ENCODE peak calls at places on chromosomes 16 and 17, in eight cellular contexts. B is body of pancreas; L is IMR-90; U is OCI-LY7; X is naive thymus-derived CD4-positive, alpha-beta T cell; K is MM.1S; P is thoracic aorta; O is heart right ventricle. J is an unnamed sample.

GRCh38 chr17:38967290-38967738 is at the start of gene FBXO47:
- DNase-seq in B (peak), L (peak), U (peak), X (peak), K (no peak), P (peak), O (peak), J (peak)

GRCh38 chr17:72567774-72568173 is 447.0 kb downstream of the SOX9 start:
- DNase-seq in B (no peak), L (no peak), U (no peak), X (no peak), K (no peak), P (no peak), O (no peak), J (no peak)

GRCh38 chr16:27500801-27501200 is 48.9 kb downstream of the GTF3C1 start:
- DNase-seq in B (no peak), L (no peak), U (no peak), X (no peak), K (no peak), P (no peak), O (no peak), J (no peak)

GRCh38 chr17:44848257-44848795 is 643 bp downstream of the HIGD1B start:
- DNase-seq in B (no peak), L (no peak), U (no peak), X (no peak), K (no peak), P (no peak), O (no peak), J (no peak)

GRCh38 chr17:63679214-63679613 is 20.7 kb downstream of the LIMD2 start:
- DNase-seq in B (no peak), L (no peak), U (no peak), X (no peak), K (no peak), P (no peak), O (no peak), J (no peak)

GRCh38 chr17:67992541-67993152 is 3.6 kb downstream of the C17orf58 start:
- DNase-seq in B (no peak), L (no peak), U (peak), X (peak), K (peak), P (no peak), O (no peak), J (peak)

GRCh38 chr17:81254955-81255717 is 16.0 kb downstream of the NDUFAF8 start:
- DNase-seq in B (peak), L (peak), U (no peak), X (no peak), K (no peak), P (no peak), O (peak), J (peak)

GRCh38 chr16:46568472-46569230 is 52.5 kb downstream of the SHCBP1 start:
- DNase-seq in B (no peak), L (no peak), U (no peak), X (no peak), K (no peak), P (no peak), O (no peak), J (no peak)

GRCh38 chr16:2385441-2385840 is 43.8 kb upstream of the CCNF start:
- DNase-seq in B (no peak), L (peak), U (no peak), X (no peak), K (no peak), P (no peak), O (no peak), J (no peak)

GRCh38 chr16:19872935-19873334 is 11.7 kb downstream of the GPRC5B start:
- DNase-seq in B (no peak), L (no peak), U (no peak), X (no peak), K (no peak), P (no peak), O (no peak), J (no peak)

GRCh38 chr16:70402916-70403659 is 35.8 kb downstream of the ST3GAL2 start:
- DNase-seq in B (no peak), L (peak), U (no peak), X (no peak), K (no peak), P (no peak), O (no peak), J (peak)

GRCh38 chr16:66740010-66740409 is 11.4 kb downstream of the DYNC1LI2 start:
- DNase-seq in B (peak), L (peak), U (peak), X (no peak), K (peak), P (no peak), O (no peak), J (peak)

GRCh38 chr17:71032746-71033273 is 863.5 kb downstream of the KCNJ2 start:
- DNase-seq in B (no peak), L (no peak), U (no peak), X (no peak), K (no peak), P (no peak), O (no peak), J (no peak)

GRCh38 chr16:86877835-86878234 is 299.5 kb downstream of the FOXL1 start:
- DNase-seq in B (no peak), L (no peak), U (no peak), X (no peak), K (no peak), P (no peak), O (no peak), J (no peak)

GRCh38 chr16:81752225-81752875 is 26.7 kb upstream of the PLCG2 start:
- DNase-seq in B (peak), L (no peak), U (peak), X (no peak), K (peak), P (no peak), O (peak), J (peak)

GRCh38 chr17:3724373-3725077 is 822 bp downstream of the HASPIN start:
- DNase-seq in B (no peak), L (no peak), U (no peak), X (no peak), K (no peak), P (no peak), O (no peak), J (no peak)

GRCh38 chr16:90026135-90026534 is 6.9 kb upstream of the DBNDD1 start:
- DNase-seq in B (no peak), L (no peak), U (no peak), X (no peak), K (no peak), P (no peak), O (no peak), J (no peak)

GRCh38 chr17:50328926-50329325 is 17.0 kb upstream of the XYLT2 start:
- DNase-seq in B (no peak), L (no peak), U (no peak), X (no peak), K (no peak), P (no peak), O (no peak), J (no peak)

GRCh38 chr16:8571061-8571596 is 19.2 kb downstream of the TMEM114 start:
- DNase-seq in B (peak), L (peak), U (no peak), X (no peak), K (no peak), P (no peak), O (no peak), J (peak)

GRCh38 chr17:29143894-29144293 is 36.3 kb downstream of the MYO18A start:
- DNase-seq in B (no peak), L (peak), U (peak), X (no peak), K (peak), P (no peak), O (no peak), J (no peak)

GRCh38 chr17:62727916-62728672 is 80.0 kb downstream of the MARCHF10 start:
- DNase-seq in B (no peak), L (no peak), U (no peak), X (no peak), K (no peak), P (no peak), O (no peak), J (no peak)

GRCh38 chr17:40070644-40070894 is 7.8 kb downstream of the THRA start:
- DNase-seq in B (no peak), L (no peak), U (no peak), X (no peak), K (no peak), P (no peak), O (peak), J (no peak)

GRCh38 chr17:73902416-73903181 is 258.4 kb upstream of the SDK2 start:
- DNase-seq in B (no peak), L (no peak), U (peak), X (no peak), K (peak), P (no peak), O (no peak), J (no peak)

GRCh38 chr16:71845639-71846431 is at the start of gene ATXN1L:
- DNase-seq in B (peak), L (peak), U (peak), X (peak), K (peak), P (peak), O (peak), J (peak)

GRCh38 chr17:35486920-35487727 is 38.6 kb upstream of the SLFN13 start:
- DNase-seq in B (peak), L (peak), U (no peak), X (peak), K (peak), P (no peak), O (peak), J (peak)

GRCh38 chr17:79831367-79832210 is 7.7 kb downstream of the CBX4 start:
- DNase-seq in B (peak), L (no peak), U (no peak), X (no peak), K (no peak), P (no peak), O (peak), J (peak)
- H3K4me3 ChIP-seq in B (no peak), L (no peak), U (no peak), X (no peak), K (no peak), P (peak), O (peak), J (no peak)

DNA sequence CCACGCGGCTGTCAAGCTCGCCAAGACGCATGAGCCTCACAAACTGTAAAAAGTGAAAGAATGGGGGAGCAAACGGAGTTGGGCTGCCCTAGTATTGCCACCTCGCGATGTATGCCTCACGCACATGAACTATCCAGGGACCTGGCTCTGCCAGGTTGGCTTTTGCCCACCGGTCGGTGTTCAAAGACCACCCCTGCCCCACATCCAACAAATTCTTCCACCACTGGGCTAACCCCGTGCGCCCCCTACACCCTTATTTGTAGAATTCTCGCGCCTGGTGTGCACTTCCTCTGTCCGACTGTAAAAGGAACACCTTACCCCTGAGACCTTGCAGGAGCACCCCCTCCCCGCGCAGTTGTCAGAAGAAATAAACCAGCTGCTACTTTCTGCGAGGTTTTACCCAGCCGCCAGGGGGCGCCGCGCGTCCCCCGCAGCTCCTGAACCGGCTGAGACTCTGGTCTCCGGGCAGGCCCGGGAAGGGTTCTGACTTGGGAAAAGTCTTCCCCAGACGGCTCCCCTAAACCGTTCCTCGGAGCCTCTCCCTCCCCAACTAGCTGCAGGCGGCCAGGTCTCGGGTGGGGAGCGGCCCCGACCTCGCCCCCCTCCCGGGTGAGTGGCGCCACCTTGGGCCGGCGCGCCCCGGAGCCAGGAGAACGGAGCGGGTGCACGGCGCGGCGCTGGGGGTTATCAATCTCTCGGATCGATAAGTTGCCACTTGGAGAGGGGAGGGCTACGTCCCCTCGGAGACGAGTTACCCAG is 1.7 kb upstream of the ZNF423 start:
- DNase-seq in B (peak), L (peak), U (peak), X (peak), K (peak), P (no peak), O (peak), J (peak)
- H3K4me3 ChIP-seq in B (peak), L (peak), U (no peak), X (peak), K (peak), P (peak), O (no peak), J (peak)

GRCh38 chr17:59647288-59647687 is 27.6 kb downstream of the CLTC start:
- DNase-seq in B (no peak), L (no peak), U (no peak), X (no peak), K (no peak), P (no peak), O (no peak), J (no peak)

GRCh38 chr17:59650642-59651041 is 30.9 kb downstream of the CLTC start:
- DNase-seq in B (no peak), L (no peak), U (no peak), X (no peak), K (no peak), P (no peak), O (no peak), J (no peak)

GRCh38 chr17:59649886-59650285 is 30.2 kb downstream of the CLTC start:
- DNase-seq in B (no peak), L (peak), U (no peak), X (no peak), K (no peak), P (no peak), O (no peak), J (no peak)

GRCh38 chr17:59652119-59652518 is 32.4 kb downstream of the CLTC start:
- DNase-seq in B (no peak), L (peak), U (no peak), X (no peak), K (no peak), P (no peak), O (no peak), J (peak)

GRCh38 chr17:59651346-59651745 is 31.7 kb downstream of the CLTC start:
- DNase-seq in B (no peak), L (peak), U (no peak), X (no peak), K (no peak), P (no peak), O (no peak), J (peak)
- H3K4me3 ChIP-seq in B (no peak), L (no peak), U (no peak), X (no peak), K (no peak), P (no peak), O (no peak), J (no peak)

GRCh38 chr16:16938980-16939379 is 531.8 kb downstream of the XYLT1 start:
- DNase-seq in B (no peak), L (no peak), U (no peak), X (no peak), K (no peak), P (no peak), O (no peak), J (no peak)

GRCh38 chr16:16938009-16938408 is 532.8 kb downstream of the XYLT1 start:
- DNase-seq in B (no peak), L (no peak), U (no peak), X (no peak), K (no peak), P (no peak), O (no peak), J (no peak)

GRCh38 chr16:16934660-16935059 is 536.1 kb downstream of the XYLT1 start:
- DNase-seq in B (no peak), L (no peak), U (no peak), X (no peak), K (no peak), P (no peak), O (no peak), J (no peak)

GRCh38 chr16:16945207-16945606 is 525.6 kb downstream of the XYLT1 start:
- DNase-seq in B (no peak), L (no peak), U (no peak), X (no peak), K (no peak), P (no peak), O (no peak), J (no peak)

DNA sequence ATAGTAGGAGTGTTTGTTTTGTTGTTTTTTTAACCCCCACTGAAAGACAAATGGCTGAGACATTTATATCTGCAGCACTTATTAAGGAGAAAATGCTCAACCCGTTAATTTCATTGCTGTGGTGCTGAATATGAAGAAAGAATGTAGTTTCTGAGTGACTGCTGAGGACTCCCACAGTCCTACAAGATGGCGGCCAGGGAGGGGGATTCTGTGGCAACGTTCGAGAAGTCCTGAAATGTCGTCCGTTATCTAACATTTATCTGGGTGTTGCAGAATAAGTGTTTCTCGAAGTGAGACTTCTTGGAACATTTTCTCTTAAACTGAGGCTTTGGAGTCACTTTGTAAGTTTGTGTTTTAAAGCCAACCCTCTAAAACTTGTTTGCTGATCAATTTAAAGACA is 530.4 kb downstream of the XYLT1 start:
- DNase-seq in B (no peak), L (no peak), U (no peak), X (no peak), K (no peak), P (no peak), O (no peak), J (no peak)
- H3K4me3 ChIP-seq in B (no peak), L (no peak), U (no peak), X (no peak), K (no peak), P (no peak), O (no peak), J (no peak)

DNA sequence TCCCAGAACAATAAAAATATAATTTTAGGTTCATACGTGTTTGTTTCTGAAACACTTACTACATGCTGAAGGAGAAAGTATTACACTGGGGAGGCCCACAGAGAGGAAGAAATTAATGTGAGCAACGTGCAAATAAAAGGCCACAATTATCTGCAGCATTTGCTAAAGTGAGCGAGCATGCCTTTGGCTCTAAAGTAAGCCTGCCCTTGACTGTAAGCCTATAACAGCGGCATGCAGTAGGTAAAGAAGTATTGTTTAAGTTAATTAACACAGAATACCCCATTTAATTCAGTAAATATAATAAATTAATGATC is 13.2 kb upstream of the COTL1 start:
- DNase-seq in B (no peak), L (no peak), U (no peak), X (no peak), K (no peak), P (no peak), O (no peak), J (no peak)
- H3K4me3 ChIP-seq in B (no peak), L (no peak), U (no peak), X (peak), K (no peak), P (no peak), O (no peak), J (no peak)

GRCh38 chr16:84827897-84828296 is 8.1 kb downstream of the CRISPLD2 start:
- DNase-seq in B (no peak), L (no peak), U (no peak), X (no peak), K (no peak), P (no peak), O (no peak), J (no peak)
- H3K4me3 ChIP-seq in B (no peak), L (no peak), U (no peak), X (no peak), K (no peak), P (no peak), O (no peak), J (no peak)

J was measured in choroid plexus epithelial cell.